ENCODE peak calls at places on chromosomes 11 and 22, in nine cellular contexts. One of them, this sample, is unnamed.

GRCh38 chr11:76863196-76863777 is 2.6 kb downstream of the ACER3 start:
- DNase-seq in stimulated activated CD4-positive, alpha-beta T cell treated with anti-CD3 and anti-CD28 coated beads, Interleukin-1b, Interleukin-23, amount 100 ng/mL, for 1 hour: no peak
- DNase-seq in stimulated activated CD8-positive, alpha-beta memory T cell treated with anti-CD3 and anti-CD28 coated beads, Interleukin-2, amount 100 ng/mL, for 1 hour: no peak
- DNase-seq in putamen: no peak
- DNase-seq in activated CD4-positive, CD25-positive, alpha-beta regulatory T cell treated with anti-CD3 and anti-CD28 coated beads, Interleukin-2, amount 50 U/mL, for 72 hours: no peak
- DNase-seq in foreskin fibroblast: no peak
- DNase-seq in NCI-H2081 treated with DMSO at 0.1 percent for 48 hours: no peak
- DNase-seq in kidney tubule cell: no peak
- DNase-seq in KBM-7: peak
- DNase-seq in this sample: peak

GRCh38 chr11:116162541-116163230 is 610.1 kb downstream of the BUD13 start:
- DNase-seq in stimulated activated CD4-positive, alpha-beta T cell treated with anti-CD3 and anti-CD28 coated beads, Interleukin-1b, Interleukin-23, amount 100 ng/mL, for 1 hour: no peak
- DNase-seq in stimulated activated CD8-positive, alpha-beta memory T cell treated with anti-CD3 and anti-CD28 coated beads, Interleukin-2, amount 100 ng/mL, for 1 hour: no peak
- DNase-seq in putamen: peak
- DNase-seq in activated CD4-positive, CD25-positive, alpha-beta regulatory T cell treated with anti-CD3 and anti-CD28 coated beads, Interleukin-2, amount 50 U/mL, for 72 hours: no peak
- DNase-seq in foreskin fibroblast: no peak
- DNase-seq in NCI-H2081 treated with DMSO at 0.1 percent for 48 hours: peak
- DNase-seq in kidney tubule cell: peak
- DNase-seq in KBM-7: no peak
- DNase-seq in this sample: peak

GRCh38 chr11:106642331-106642730 is 375.9 kb downstream of the GUCY1A2 start:
- DNase-seq in stimulated activated CD4-positive, alpha-beta T cell treated with anti-CD3 and anti-CD28 coated beads, Interleukin-1b, Interleukin-23, amount 100 ng/mL, for 1 hour: no peak
- DNase-seq in stimulated activated CD8-positive, alpha-beta memory T cell treated with anti-CD3 and anti-CD28 coated beads, Interleukin-2, amount 100 ng/mL, for 1 hour: no peak
- DNase-seq in putamen: no peak
- DNase-seq in activated CD4-positive, CD25-positive, alpha-beta regulatory T cell treated with anti-CD3 and anti-CD28 coated beads, Interleukin-2, amount 50 U/mL, for 72 hours: no peak
- DNase-seq in foreskin fibroblast: peak
- DNase-seq in NCI-H2081 treated with DMSO at 0.1 percent for 48 hours: no peak
- DNase-seq in kidney tubule cell: no peak
- DNase-seq in KBM-7: no peak
- DNase-seq in this sample: no peak

GRCh38 chr11:79236541-79236971 is 204.3 kb downstream of the TENM4 start:
- DNase-seq in stimulated activated CD4-positive, alpha-beta T cell treated with anti-CD3 and anti-CD28 coated beads, Interleukin-1b, Interleukin-23, amount 100 ng/mL, for 1 hour: no peak
- DNase-seq in stimulated activated CD8-positive, alpha-beta memory T cell treated with anti-CD3 and anti-CD28 coated beads, Interleukin-2, amount 100 ng/mL, for 1 hour: no peak
- DNase-seq in putamen: no peak
- DNase-seq in activated CD4-positive, CD25-positive, alpha-beta regulatory T cell treated with anti-CD3 and anti-CD28 coated beads, Interleukin-2, amount 50 U/mL, for 72 hours: no peak
- DNase-seq in foreskin fibroblast: peak
- DNase-seq in NCI-H2081 treated with DMSO at 0.1 percent for 48 hours: no peak
- DNase-seq in kidney tubule cell: peak
- DNase-seq in KBM-7: no peak
- DNase-seq in this sample: no peak

GRCh38 chr11:61071208-61071681 is 31.0 kb upstream of the CD5 start:
- DNase-seq in stimulated activated CD4-positive, alpha-beta T cell treated with anti-CD3 and anti-CD28 coated beads, Interleukin-1b, Interleukin-23, amount 100 ng/mL, for 1 hour: peak
- DNase-seq in stimulated activated CD8-positive, alpha-beta memory T cell treated with anti-CD3 and anti-CD28 coated beads, Interleukin-2, amount 100 ng/mL, for 1 hour: peak
- DNase-seq in putamen: no peak
- DNase-seq in activated CD4-positive, CD25-positive, alpha-beta regulatory T cell treated with anti-CD3 and anti-CD28 coated beads, Interleukin-2, amount 50 U/mL, for 72 hours: no peak
- DNase-seq in foreskin fibroblast: no peak
- DNase-seq in NCI-H2081 treated with DMSO at 0.1 percent for 48 hours: no peak
- DNase-seq in kidney tubule cell: no peak
- DNase-seq in KBM-7: no peak
- DNase-seq in this sample: no peak

GRCh38 chr22:29762263-29762662 is 4.5 kb downstream of the ZMAT5 start:
- DNase-seq in stimulated activated CD4-positive, alpha-beta T cell treated with anti-CD3 and anti-CD28 coated beads, Interleukin-1b, Interleukin-23, amount 100 ng/mL, for 1 hour: no peak
- DNase-seq in stimulated activated CD8-positive, alpha-beta memory T cell treated with anti-CD3 and anti-CD28 coated beads, Interleukin-2, amount 100 ng/mL, for 1 hour: no peak
- DNase-seq in putamen: no peak
- DNase-seq in activated CD4-positive, CD25-positive, alpha-beta regulatory T cell treated with anti-CD3 and anti-CD28 coated beads, Interleukin-2, amount 50 U/mL, for 72 hours: no peak
- DNase-seq in foreskin fibroblast: no peak
- DNase-seq in NCI-H2081 treated with DMSO at 0.1 percent for 48 hours: peak
- DNase-seq in kidney tubule cell: no peak
- DNase-seq in KBM-7: no peak
- DNase-seq in this sample: no peak

GRCh38 chr11:78138694-78139421 is 568 bp downstream of the ALG8 start:
- DNase-seq in stimulated activated CD4-positive, alpha-beta T cell treated with anti-CD3 and anti-CD28 coated beads, Interleukin-1b, Interleukin-23, amount 100 ng/mL, for 1 hour: no peak
- DNase-seq in stimulated activated CD8-positive, alpha-beta memory T cell treated with anti-CD3 and anti-CD28 coated beads, Interleukin-2, amount 100 ng/mL, for 1 hour: no peak
- DNase-seq in putamen: no peak
- DNase-seq in activated CD4-positive, CD25-positive, alpha-beta regulatory T cell treated with anti-CD3 and anti-CD28 coated beads, Interleukin-2, amount 50 U/mL, for 72 hours: peak
- DNase-seq in foreskin fibroblast: peak
- DNase-seq in NCI-H2081 treated with DMSO at 0.1 percent for 48 hours: no peak
- DNase-seq in kidney tubule cell: peak
- DNase-seq in KBM-7: peak
- DNase-seq in this sample: no peak

GRCh38 chr11:75793966-75794365 is 21.0 kb upstream of the UVRAG start:
- DNase-seq in stimulated activated CD4-positive, alpha-beta T cell treated with anti-CD3 and anti-CD28 coated beads, Interleukin-1b, Interleukin-23, amount 100 ng/mL, for 1 hour: no peak
- DNase-seq in stimulated activated CD8-positive, alpha-beta memory T cell treated with anti-CD3 and anti-CD28 coated beads, Interleukin-2, amount 100 ng/mL, for 1 hour: no peak
- DNase-seq in putamen: no peak
- DNase-seq in activated CD4-positive, CD25-positive, alpha-beta regulatory T cell treated with anti-CD3 and anti-CD28 coated beads, Interleukin-2, amount 50 U/mL, for 72 hours: no peak
- DNase-seq in foreskin fibroblast: no peak
- DNase-seq in NCI-H2081 treated with DMSO at 0.1 percent for 48 hours: no peak
- DNase-seq in kidney tubule cell: no peak
- DNase-seq in KBM-7: no peak
- DNase-seq in this sample: no peak

GRCh38 chr22:43848366-43849171 is 13.7 kb downstream of the SULT4A1 start:
- DNase-seq in stimulated activated CD4-positive, alpha-beta T cell treated with anti-CD3 and anti-CD28 coated beads, Interleukin-1b, Interleukin-23, amount 100 ng/mL, for 1 hour: no peak
- DNase-seq in stimulated activated CD8-positive, alpha-beta memory T cell treated with anti-CD3 and anti-CD28 coated beads, Interleukin-2, amount 100 ng/mL, for 1 hour: no peak
- DNase-seq in putamen: no peak
- DNase-seq in activated CD4-positive, CD25-positive, alpha-beta regulatory T cell treated with anti-CD3 and anti-CD28 coated beads, Interleukin-2, amount 50 U/mL, for 72 hours: no peak
- DNase-seq in foreskin fibroblast: peak
- DNase-seq in NCI-H2081 treated with DMSO at 0.1 percent for 48 hours: no peak
- DNase-seq in kidney tubule cell: peak
- DNase-seq in KBM-7: no peak
- DNase-seq in this sample: no peak

GRCh38 chr11:13029872-13030271 is 20.8 kb downstream of the RASSF10 start:
- DNase-seq in stimulated activated CD4-positive, alpha-beta T cell treated with anti-CD3 and anti-CD28 coated beads, Interleukin-1b, Interleukin-23, amount 100 ng/mL, for 1 hour: no peak
- DNase-seq in stimulated activated CD8-positive, alpha-beta memory T cell treated with anti-CD3 and anti-CD28 coated beads, Interleukin-2, amount 100 ng/mL, for 1 hour: no peak
- DNase-seq in putamen: no peak
- DNase-seq in activated CD4-positive, CD25-positive, alpha-beta regulatory T cell treated with anti-CD3 and anti-CD28 coated beads, Interleukin-2, amount 50 U/mL, for 72 hours: no peak
- DNase-seq in foreskin fibroblast: no peak
- DNase-seq in NCI-H2081 treated with DMSO at 0.1 percent for 48 hours: no peak
- DNase-seq in kidney tubule cell: no peak
- DNase-seq in KBM-7: no peak
- DNase-seq in this sample: no peak

GRCh38 chr11:99505319-99505718 is 484.6 kb downstream of the CNTN5 start:
- DNase-seq in stimulated activated CD4-positive, alpha-beta T cell treated with anti-CD3 and anti-CD28 coated beads, Interleukin-1b, Interleukin-23, amount 100 ng/mL, for 1 hour: no peak
- DNase-seq in stimulated activated CD8-positive, alpha-beta memory T cell treated with anti-CD3 and anti-CD28 coated beads, Interleukin-2, amount 100 ng/mL, for 1 hour: no peak
- DNase-seq in putamen: no peak
- DNase-seq in activated CD4-positive, CD25-positive, alpha-beta regulatory T cell treated with anti-CD3 and anti-CD28 coated beads, Interleukin-2, amount 50 U/mL, for 72 hours: no peak
- DNase-seq in foreskin fibroblast: no peak
- DNase-seq in NCI-H2081 treated with DMSO at 0.1 percent for 48 hours: no peak
- DNase-seq in kidney tubule cell: no peak
- DNase-seq in KBM-7: no peak
- DNase-seq in this sample: no peak

GRCh38 chr11:76664578-76665061 is 5.9 kb downstream of the LRRC32 start:
- DNase-seq in stimulated activated CD4-positive, alpha-beta T cell treated with anti-CD3 and anti-CD28 coated beads, Interleukin-1b, Interleukin-23, amount 100 ng/mL, for 1 hour: no peak
- DNase-seq in stimulated activated CD8-positive, alpha-beta memory T cell treated with anti-CD3 and anti-CD28 coated beads, Interleukin-2, amount 100 ng/mL, for 1 hour: no peak
- DNase-seq in putamen: no peak
- DNase-seq in activated CD4-positive, CD25-positive, alpha-beta regulatory T cell treated with anti-CD3 and anti-CD28 coated beads, Interleukin-2, amount 50 U/mL, for 72 hours: peak
- DNase-seq in foreskin fibroblast: no peak
- DNase-seq in NCI-H2081 treated with DMSO at 0.1 percent for 48 hours: no peak
- DNase-seq in kidney tubule cell: no peak
- DNase-seq in KBM-7: peak
- DNase-seq in this sample: no peak

GRCh38 chr11:94655291-94655690 is 88.1 kb downstream of the PIWIL4 start:
- DNase-seq in stimulated activated CD4-positive, alpha-beta T cell treated with anti-CD3 and anti-CD28 coated beads, Interleukin-1b, Interleukin-23, amount 100 ng/mL, for 1 hour: no peak
- DNase-seq in stimulated activated CD8-positive, alpha-beta memory T cell treated with anti-CD3 and anti-CD28 coated beads, Interleukin-2, amount 100 ng/mL, for 1 hour: no peak
- DNase-seq in putamen: no peak
- DNase-seq in activated CD4-positive, CD25-positive, alpha-beta regulatory T cell treated with anti-CD3 and anti-CD28 coated beads, Interleukin-2, amount 50 U/mL, for 72 hours: no peak
- DNase-seq in foreskin fibroblast: no peak
- DNase-seq in NCI-H2081 treated with DMSO at 0.1 percent for 48 hours: no peak
- DNase-seq in kidney tubule cell: no peak
- DNase-seq in KBM-7: no peak
- DNase-seq in this sample: no peak

GRCh38 chr22:27930246-27931060 is 11.4 kb upstream of the PITPNB start:
- DNase-seq in stimulated activated CD4-positive, alpha-beta T cell treated with anti-CD3 and anti-CD28 coated beads, Interleukin-1b, Interleukin-23, amount 100 ng/mL, for 1 hour: no peak
- DNase-seq in stimulated activated CD8-positive, alpha-beta memory T cell treated with anti-CD3 and anti-CD28 coated beads, Interleukin-2, amount 100 ng/mL, for 1 hour: no peak
- DNase-seq in putamen: no peak
- DNase-seq in activated CD4-positive, CD25-positive, alpha-beta regulatory T cell treated with anti-CD3 and anti-CD28 coated beads, Interleukin-2, amount 50 U/mL, for 72 hours: no peak
- DNase-seq in foreskin fibroblast: peak
- DNase-seq in NCI-H2081 treated with DMSO at 0.1 percent for 48 hours: no peak
- DNase-seq in kidney tubule cell: no peak
- DNase-seq in KBM-7: no peak
- DNase-seq in this sample: no peak

GRCh38 chr11:127939000-127939399 is 648.4 kb downstream of the ETS1 start:
- DNase-seq in stimulated activated CD4-positive, alpha-beta T cell treated with anti-CD3 and anti-CD28 coated beads, Interleukin-1b, Interleukin-23, amount 100 ng/mL, for 1 hour: no peak
- DNase-seq in stimulated activated CD8-positive, alpha-beta memory T cell treated with anti-CD3 and anti-CD28 coated beads, Interleukin-2, amount 100 ng/mL, for 1 hour: no peak
- DNase-seq in putamen: no peak
- DNase-seq in activated CD4-positive, CD25-positive, alpha-beta regulatory T cell treated with anti-CD3 and anti-CD28 coated beads, Interleukin-2, amount 50 U/mL, for 72 hours: no peak
- DNase-seq in foreskin fibroblast: no peak
- DNase-seq in NCI-H2081 treated with DMSO at 0.1 percent for 48 hours: no peak
- DNase-seq in kidney tubule cell: no peak
- DNase-seq in KBM-7: no peak
- DNase-seq in this sample: no peak

GRCh38 chr11:70415176-70415575 is 16.8 kb downstream of the CTTN start:
- DNase-seq in stimulated activated CD4-positive, alpha-beta T cell treated with anti-CD3 and anti-CD28 coated beads, Interleukin-1b, Interleukin-23, amount 100 ng/mL, for 1 hour: no peak
- DNase-seq in stimulated activated CD8-positive, alpha-beta memory T cell treated with anti-CD3 and anti-CD28 coated beads, Interleukin-2, amount 100 ng/mL, for 1 hour: no peak
- DNase-seq in putamen: no peak
- DNase-seq in activated CD4-positive, CD25-positive, alpha-beta regulatory T cell treated with anti-CD3 and anti-CD28 coated beads, Interleukin-2, amount 50 U/mL, for 72 hours: no peak
- DNase-seq in foreskin fibroblast: peak
- DNase-seq in NCI-H2081 treated with DMSO at 0.1 percent for 48 hours: no peak
- DNase-seq in kidney tubule cell: peak
- DNase-seq in KBM-7: no peak
- DNase-seq in this sample: no peak

GRCh38 chr11:35525501-35526175 is at the start of gene PAMR1:
- DNase-seq in stimulated activated CD4-positive, alpha-beta T cell treated with anti-CD3 and anti-CD28 coated beads, Interleukin-1b, Interleukin-23, amount 100 ng/mL, for 1 hour: no peak
- DNase-seq in stimulated activated CD8-positive, alpha-beta memory T cell treated with anti-CD3 and anti-CD28 coated beads, Interleukin-2, amount 100 ng/mL, for 1 hour: no peak
- DNase-seq in putamen: no peak
- DNase-seq in activated CD4-positive, CD25-positive, alpha-beta regulatory T cell treated with anti-CD3 and anti-CD28 coated beads, Interleukin-2, amount 50 U/mL, for 72 hours: no peak
- DNase-seq in foreskin fibroblast: peak
- DNase-seq in NCI-H2081 treated with DMSO at 0.1 percent for 48 hours: no peak
- DNase-seq in kidney tubule cell: peak
- DNase-seq in KBM-7: no peak
- DNase-seq in this sample: no peak

GRCh38 chr11:68997995-68998348 is 15.1 kb downstream of the MRGPRF start:
- DNase-seq in stimulated activated CD4-positive, alpha-beta T cell treated with anti-CD3 and anti-CD28 coated beads, Interleukin-1b, Interleukin-23, amount 100 ng/mL, for 1 hour: no peak
- DNase-seq in stimulated activated CD8-positive, alpha-beta memory T cell treated with anti-CD3 and anti-CD28 coated beads, Interleukin-2, amount 100 ng/mL, for 1 hour: no peak
- DNase-seq in putamen: no peak
- DNase-seq in activated CD4-positive, CD25-positive, alpha-beta regulatory T cell treated with anti-CD3 and anti-CD28 coated beads, Interleukin-2, amount 50 U/mL, for 72 hours: no peak
- DNase-seq in foreskin fibroblast: no peak
- DNase-seq in NCI-H2081 treated with DMSO at 0.1 percent for 48 hours: no peak
- DNase-seq in kidney tubule cell: no peak
- DNase-seq in KBM-7: no peak
- DNase-seq in this sample: no peak

GRCh38 chr11:115170133-115170815 is 333.9 kb downstream of the CADM1 start:
- DNase-seq in stimulated activated CD4-positive, alpha-beta T cell treated with anti-CD3 and anti-CD28 coated beads, Interleukin-1b, Interleukin-23, amount 100 ng/mL, for 1 hour: no peak
- DNase-seq in stimulated activated CD8-positive, alpha-beta memory T cell treated with anti-CD3 and anti-CD28 coated beads, Interleukin-2, amount 100 ng/mL, for 1 hour: no peak
- DNase-seq in putamen: no peak
- DNase-seq in activated CD4-positive, CD25-positive, alpha-beta regulatory T cell treated with anti-CD3 and anti-CD28 coated beads, Interleukin-2, amount 50 U/mL, for 72 hours: no peak
- DNase-seq in foreskin fibroblast: peak
- DNase-seq in NCI-H2081 treated with DMSO at 0.1 percent for 48 hours: no peak
- DNase-seq in kidney tubule cell: peak
- DNase-seq in KBM-7: peak
- DNase-seq in this sample: no peak

GRCh38 chr22:17772963-17773605 is 1.2 kb downstream of the BID start:
- DNase-seq in stimulated activated CD4-positive, alpha-beta T cell treated with anti-CD3 and anti-CD28 coated beads, Interleukin-1b, Interleukin-23, amount 100 ng/mL, for 1 hour: no peak
- DNase-seq in stimulated activated CD8-positive, alpha-beta memory T cell treated with anti-CD3 and anti-CD28 coated beads, Interleukin-2, amount 100 ng/mL, for 1 hour: no peak
- DNase-seq in putamen: no peak
- DNase-seq in activated CD4-positive, CD25-positive, alpha-beta regulatory T cell treated with anti-CD3 and anti-CD28 coated beads, Interleukin-2, amount 50 U/mL, for 72 hours: no peak
- DNase-seq in foreskin fibroblast: peak
- DNase-seq in NCI-H2081 treated with DMSO at 0.1 percent for 48 hours: no peak
- DNase-seq in kidney tubule cell: peak
- DNase-seq in KBM-7: peak
- DNase-seq in this sample: no peak

GRCh38 chr11:130528301-130528651 is 79.8 kb downstream of the ADAMTS15 start:
- DNase-seq in stimulated activated CD4-positive, alpha-beta T cell treated with anti-CD3 and anti-CD28 coated beads, Interleukin-1b, Interleukin-23, amount 100 ng/mL, for 1 hour: no peak
- DNase-seq in stimulated activated CD8-positive, alpha-beta memory T cell treated with anti-CD3 and anti-CD28 coated beads, Interleukin-2, amount 100 ng/mL, for 1 hour: no peak
- DNase-seq in putamen: no peak
- DNase-seq in activated CD4-positive, CD25-positive, alpha-beta regulatory T cell treated with anti-CD3 and anti-CD28 coated beads, Interleukin-2, amount 50 U/mL, for 72 hours: no peak
- DNase-seq in foreskin fibroblast: peak
- DNase-seq in NCI-H2081 treated with DMSO at 0.1 percent for 48 hours: no peak
- DNase-seq in kidney tubule cell: peak
- DNase-seq in KBM-7: no peak
- DNase-seq in this sample: no peak

GRCh38 chr22:47053865-47054185 is 291.4 kb downstream of the TBC1D22A start:
- DNase-seq in stimulated activated CD4-positive, alpha-beta T cell treated with anti-CD3 and anti-CD28 coated beads, Interleukin-1b, Interleukin-23, amount 100 ng/mL, for 1 hour: no peak
- DNase-seq in stimulated activated CD8-positive, alpha-beta memory T cell treated with anti-CD3 and anti-CD28 coated beads, Interleukin-2, amount 100 ng/mL, for 1 hour: no peak
- DNase-seq in putamen: no peak
- DNase-seq in activated CD4-positive, CD25-positive, alpha-beta regulatory T cell treated with anti-CD3 and anti-CD28 coated beads, Interleukin-2, amount 50 U/mL, for 72 hours: no peak
- DNase-seq in foreskin fibroblast: peak
- DNase-seq in NCI-H2081 treated with DMSO at 0.1 percent for 48 hours: no peak
- DNase-seq in kidney tubule cell: peak
- DNase-seq in KBM-7: no peak
- DNase-seq in this sample: no peak

GRCh38 chr11:74691755-74692154 is 39.5 kb downstream of the CHRDL2 start:
- DNase-seq in stimulated activated CD4-positive, alpha-beta T cell treated with anti-CD3 and anti-CD28 coated beads, Interleukin-1b, Interleukin-23, amount 100 ng/mL, for 1 hour: no peak
- DNase-seq in stimulated activated CD8-positive, alpha-beta memory T cell treated with anti-CD3 and anti-CD28 coated beads, Interleukin-2, amount 100 ng/mL, for 1 hour: no peak
- DNase-seq in putamen: no peak
- DNase-seq in activated CD4-positive, CD25-positive, alpha-beta regulatory T cell treated with anti-CD3 and anti-CD28 coated beads, Interleukin-2, amount 50 U/mL, for 72 hours: no peak
- DNase-seq in foreskin fibroblast: no peak
- DNase-seq in NCI-H2081 treated with DMSO at 0.1 percent for 48 hours: no peak
- DNase-seq in kidney tubule cell: peak
- DNase-seq in KBM-7: no peak
- DNase-seq in this sample: no peak

GRCh38 chr22:38638216-38638615 is 18.0 kb downstream of the FAM227A start:
- DNase-seq in stimulated activated CD4-positive, alpha-beta T cell treated with anti-CD3 and anti-CD28 coated beads, Interleukin-1b, Interleukin-23, amount 100 ng/mL, for 1 hour: no peak
- DNase-seq in stimulated activated CD8-positive, alpha-beta memory T cell treated with anti-CD3 and anti-CD28 coated beads, Interleukin-2, amount 100 ng/mL, for 1 hour: no peak
- DNase-seq in putamen: no peak
- DNase-seq in activated CD4-positive, CD25-positive, alpha-beta regulatory T cell treated with anti-CD3 and anti-CD28 coated beads, Interleukin-2, amount 50 U/mL, for 72 hours: no peak
- DNase-seq in foreskin fibroblast: no peak
- DNase-seq in NCI-H2081 treated with DMSO at 0.1 percent for 48 hours: no peak
- DNase-seq in kidney tubule cell: peak
- DNase-seq in KBM-7: no peak
- DNase-seq in this sample: no peak

GRCh38 chr22:33573479-33573878 is 346.8 kb downstream of the LARGE1 start:
- DNase-seq in stimulated activated CD4-positive, alpha-beta T cell treated with anti-CD3 and anti-CD28 coated beads, Interleukin-1b, Interleukin-23, amount 100 ng/mL, for 1 hour: no peak
- DNase-seq in stimulated activated CD8-positive, alpha-beta memory T cell treated with anti-CD3 and anti-CD28 coated beads, Interleukin-2, amount 100 ng/mL, for 1 hour: no peak
- DNase-seq in putamen: no peak
- DNase-seq in activated CD4-positive, CD25-positive, alpha-beta regulatory T cell treated with anti-CD3 and anti-CD28 coated beads, Interleukin-2, amount 50 U/mL, for 72 hours: no peak
- DNase-seq in foreskin fibroblast: no peak
- DNase-seq in NCI-H2081 treated with DMSO at 0.1 percent for 48 hours: no peak
- DNase-seq in kidney tubule cell: peak
- DNase-seq in KBM-7: no peak
- DNase-seq in this sample: no peak

GRCh38 chr11:7579226-7579825 is 65.5 kb downstream of the PPFIBP2 start:
- DNase-seq in stimulated activated CD4-positive, alpha-beta T cell treated with anti-CD3 and anti-CD28 coated beads, Interleukin-1b, Interleukin-23, amount 100 ng/mL, for 1 hour: no peak
- DNase-seq in stimulated activated CD8-positive, alpha-beta memory T cell treated with anti-CD3 and anti-CD28 coated beads, Interleukin-2, amount 100 ng/mL, for 1 hour: no peak
- DNase-seq in putamen: no peak
- DNase-seq in activated CD4-positive, CD25-positive, alpha-beta regulatory T cell treated with anti-CD3 and anti-CD28 coated beads, Interleukin-2, amount 50 U/mL, for 72 hours: no peak
- DNase-seq in foreskin fibroblast: peak
- DNase-seq in NCI-H2081 treated with DMSO at 0.1 percent for 48 hours: no peak
- DNase-seq in kidney tubule cell: no peak
- DNase-seq in KBM-7: no peak
- DNase-seq in this sample: no peak

GRCh38 chr11:127274328-127274676 is 273.7 kb upstream of the KIRREL3 start:
- DNase-seq in stimulated activated CD4-positive, alpha-beta T cell treated with anti-CD3 and anti-CD28 coated beads, Interleukin-1b, Interleukin-23, amount 100 ng/mL, for 1 hour: no peak
- DNase-seq in stimulated activated CD8-positive, alpha-beta memory T cell treated with anti-CD3 and anti-CD28 coated beads, Interleukin-2, amount 100 ng/mL, for 1 hour: no peak
- DNase-seq in putamen: no peak
- DNase-seq in activated CD4-positive, CD25-positive, alpha-beta regulatory T cell treated with anti-CD3 and anti-CD28 coated beads, Interleukin-2, amount 50 U/mL, for 72 hours: no peak
- DNase-seq in foreskin fibroblast: no peak
- DNase-seq in NCI-H2081 treated with DMSO at 0.1 percent for 48 hours: no peak
- DNase-seq in kidney tubule cell: no peak
- DNase-seq in KBM-7: no peak
- DNase-seq in this sample: no peak

GRCh38 chr11:112012877-112013276 is 12.3 kb upstream of the DLAT start:
- DNase-seq in stimulated activated CD4-positive, alpha-beta T cell treated with anti-CD3 and anti-CD28 coated beads, Interleukin-1b, Interleukin-23, amount 100 ng/mL, for 1 hour: no peak
- DNase-seq in stimulated activated CD8-positive, alpha-beta memory T cell treated with anti-CD3 and anti-CD28 coated beads, Interleukin-2, amount 100 ng/mL, for 1 hour: no peak
- DNase-seq in putamen: no peak
- DNase-seq in activated CD4-positive, CD25-positive, alpha-beta regulatory T cell treated with anti-CD3 and anti-CD28 coated beads, Interleukin-2, amount 50 U/mL, for 72 hours: no peak
- DNase-seq in foreskin fibroblast: peak
- DNase-seq in NCI-H2081 treated with DMSO at 0.1 percent for 48 hours: no peak
- DNase-seq in kidney tubule cell: no peak
- DNase-seq in KBM-7: no peak
- DNase-seq in this sample: no peak

GRCh38 chr11:9748361-9748970 is 84.6 kb downstream of the SWAP70 start:
- DNase-seq in stimulated activated CD4-positive, alpha-beta T cell treated with anti-CD3 and anti-CD28 coated beads, Interleukin-1b, Interleukin-23, amount 100 ng/mL, for 1 hour: no peak
- DNase-seq in stimulated activated CD8-positive, alpha-beta memory T cell treated with anti-CD3 and anti-CD28 coated beads, Interleukin-2, amount 100 ng/mL, for 1 hour: no peak
- DNase-seq in putamen: peak
- DNase-seq in activated CD4-positive, CD25-positive, alpha-beta regulatory T cell treated with anti-CD3 and anti-CD28 coated beads, Interleukin-2, amount 50 U/mL, for 72 hours: peak
- DNase-seq in foreskin fibroblast: peak
- DNase-seq in NCI-H2081 treated with DMSO at 0.1 percent for 48 hours: peak
- DNase-seq in kidney tubule cell: peak
- DNase-seq in KBM-7: peak
- DNase-seq in this sample: peak

GRCh38 chr11:35210886-35211546 is 72.0 kb downstream of the CD44 start:
- DNase-seq in stimulated activated CD4-positive, alpha-beta T cell treated with anti-CD3 and anti-CD28 coated beads, Interleukin-1b, Interleukin-23, amount 100 ng/mL, for 1 hour: no peak
- DNase-seq in stimulated activated CD8-positive, alpha-beta memory T cell treated with anti-CD3 and anti-CD28 coated beads, Interleukin-2, amount 100 ng/mL, for 1 hour: no peak
- DNase-seq in putamen: no peak
- DNase-seq in activated CD4-positive, CD25-positive, alpha-beta regulatory T cell treated with anti-CD3 and anti-CD28 coated beads, Interleukin-2, amount 50 U/mL, for 72 hours: no peak
- DNase-seq in foreskin fibroblast: peak
- DNase-seq in NCI-H2081 treated with DMSO at 0.1 percent for 48 hours: no peak
- DNase-seq in kidney tubule cell: no peak
- DNase-seq in KBM-7: no peak
- DNase-seq in this sample: no peak